ENCODE peak calls at places on chromosome 21, in five cellular contexts. Q is GM06990, W is GM20000, O is adrenal gland, V is endothelial cell. N is an unnamed sample.

GRCh38 chr21:46424062-46424591 is 34.6 kb upstream of the DIP2A start:
- DNase-seq in Q (no peak), W (no peak), O (no peak), V (peak), N (no peak)

GRCh38 chr21:28884481-28884880 is 108.2 kb downstream of the LTN1 start:
- DNase-seq in Q (peak), W (peak), O (no peak), V (no peak), N (no peak)

GRCh38 chr21:45180289-45180599 is 105.9 kb downstream of the ADARB1 start:
- DNase-seq in Q (no peak), W (no peak), O (no peak), V (no peak), N (no peak)

GRCh38 chr21:36535618-36536241 is 55.8 kb upstream of the CLDN14 start:
- DNase-seq in Q (peak), W (peak), O (no peak), V (no peak), N (peak)

GRCh38 chr21:27841084-27841483 is 874.2 kb upstream of the ADAMTS5 start:
- DNase-seq in Q (no peak), W (no peak), O (no peak), V (no peak), N (no peak)

GRCh38 chr21:41831453-41831831 is 47.7 kb downstream of the PRDM15 start:
- DNase-seq in Q (no peak), W (no peak), O (no peak), V (no peak), N (no peak)

GRCh38 chr21:41491412-41491811 is 16.5 kb downstream of the TMPRSS2 start:
- DNase-seq in Q (no peak), W (no peak), O (no peak), V (no peak), N (no peak)

GRCh38 chr21:18356801-18357200 is 46.8 kb downstream of the TMPRSS15 start:
- DNase-seq in Q (no peak), W (no peak), O (no peak), V (no peak), N (no peak)

GRCh38 chr21:45440736-45441350 is 35.9 kb downstream of the COL18A1 start:
- DNase-seq in Q (no peak), W (no peak), O (no peak), V (no peak), N (no peak)

GRCh38 chr21:35324372-35325220 is 275.5 kb upstream of the RUNX1 start:
- DNase-seq in Q (no peak), W (no peak), O (peak), V (no peak), N (no peak)

GRCh38 chr21:36470294-36470693 is 9.6 kb downstream of the CLDN14 start:
- DNase-seq in Q (no peak), W (no peak), O (no peak), V (no peak), N (no peak)

GRCh38 chr21:29245104-29245643 is 53.5 kb upstream of the BACH1 start:
- DNase-seq in Q (no peak), W (peak), O (no peak), V (no peak), N (peak)

GRCh38 chr21:41666641-41667051 is 100.2 kb downstream of the RIPK4 start:
- DNase-seq in Q (no peak), W (no peak), O (no peak), V (no peak), N (no peak)

GRCh38 chr21:24590261-24590660 is 1017.0 kb downstream of the MRPL39 start:
- DNase-seq in Q (no peak), W (no peak), O (no peak), V (no peak), N (no peak)

GRCh38 chr21:44874240-44874496 is 678 bp upstream of the PTTG1IP start:
- DNase-seq in Q (no peak), W (no peak), O (no peak), V (no peak), N (no peak)

GRCh38 chr21:16492892-16493291 is 763.1 kb downstream of the USP25 start:
- DNase-seq in Q (peak), W (no peak), O (no peak), V (no peak), N (no peak)

DNA sequence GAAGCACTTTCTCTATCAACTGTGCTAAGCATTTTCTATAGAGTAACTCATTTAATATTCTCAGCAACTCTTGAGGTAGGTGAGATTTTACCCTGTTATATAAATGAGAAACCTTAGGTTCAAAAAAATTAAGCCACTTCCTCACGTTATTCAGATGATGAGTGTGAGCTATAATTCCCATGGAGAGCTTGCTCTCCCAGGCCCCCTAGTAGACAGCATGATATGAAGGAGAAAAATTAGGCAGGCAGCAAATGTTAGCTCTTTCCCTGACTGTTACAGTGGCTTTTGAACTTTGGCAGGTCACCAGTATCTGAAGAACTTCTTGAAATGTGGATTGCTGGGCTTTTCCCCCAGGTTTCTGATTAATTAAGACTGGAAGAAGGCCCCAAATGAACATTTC is 753.1 kb downstream of the NCAM2 start:
- DNase-seq in Q (no peak), W (no peak), O (peak), V (no peak), N (no peak)
- TF ChIP-seq CTCF in Q (no peak), W (no peak), O (no peak), V (no peak), N (no peak)

GRCh38 chr21:34243562-34243961 is 120.2 kb upstream of the KCNE2 start:
- DNase-seq in Q (no peak), W (no peak), O (peak), V (peak), N (no peak)
- TF ChIP-seq CTCF in Q (peak), W (peak), O (peak), V (no peak), N (peak)

GRCh38 chr21:39121600-39122355 is 61.5 kb downstream of the PSMG1 start:
- DNase-seq in Q (no peak), W (no peak), O (no peak), V (no peak), N (no peak)

GRCh38 chr21:39123375-39123774 is 59.9 kb downstream of the PSMG1 start:
- DNase-seq in Q (no peak), W (no peak), O (no peak), V (no peak), N (no peak)

GRCh38 chr21:39119696-39120290 is 63.5 kb downstream of the PSMG1 start:
- DNase-seq in Q (no peak), W (no peak), O (no peak), V (no peak), N (no peak)

GRCh38 chr21:39118604-39119215 is 64.5 kb downstream of the PSMG1 start:
- DNase-seq in Q (no peak), W (no peak), O (no peak), V (no peak), N (no peak)

GRCh38 chr21:39120876-39121599 is 62.2 kb downstream of the PSMG1 start:
- DNase-seq in Q (no peak), W (no peak), O (no peak), V (peak), N (no peak)
- TF ChIP-seq CTCF in Q (no peak), W (no peak), O (no peak), V (no peak), N (no peak)

GRCh38 chr21:42862774-42863503 is 16.4 kb downstream of the WDR4 start:
- DNase-seq in Q (no peak), W (no peak), O (no peak), V (no peak), N (no peak)
- TF ChIP-seq CTCF in Q (no peak), W (no peak), O (no peak), V (no peak), N (no peak)

GRCh38 chr21:43622796-43623195 is 36.5 kb downstream of the HSF2BP start:
- DNase-seq in Q (no peak), W (no peak), O (no peak), V (no peak), N (no peak)

GRCh38 chr21:43618940-43619339 is 40.3 kb downstream of the HSF2BP start:
- DNase-seq in Q (no peak), W (no peak), O (no peak), V (no peak), N (no peak)

GRCh38 chr21:43623588-43623987 is 35.7 kb downstream of the HSF2BP start:
- DNase-seq in Q (no peak), W (no peak), O (no peak), V (no peak), N (no peak)

GRCh38 chr21:43619344-43619743 is 39.9 kb downstream of the HSF2BP start:
- DNase-seq in Q (no peak), W (no peak), O (no peak), V (no peak), N (no peak)

DNA sequence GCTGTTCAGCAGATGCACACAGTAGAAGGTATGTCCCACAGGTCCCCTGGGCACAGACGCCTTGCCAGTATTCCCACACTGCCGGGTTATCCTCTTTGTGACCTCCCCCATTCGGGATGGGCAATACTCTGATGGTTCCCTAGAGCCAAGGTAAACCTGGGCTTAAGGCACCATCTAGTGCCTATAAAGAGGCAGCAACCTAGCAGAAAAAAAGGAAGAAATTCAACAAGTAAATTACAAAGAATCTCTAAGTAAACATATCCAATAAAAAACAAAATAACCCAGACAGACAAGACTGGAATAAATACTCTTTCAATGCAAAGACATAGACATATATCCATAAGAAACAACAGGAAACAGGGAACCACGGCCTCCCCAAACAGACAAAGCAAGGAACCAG is 39.4 kb downstream of the HSF2BP start:
- DNase-seq in Q (no peak), W (no peak), O (no peak), V (no peak), N (no peak)
- TF ChIP-seq CTCF in Q (no peak), W (no peak), O (no peak), V (no peak), N (no peak)